ENCODE peak calls at places on chromosomes 4 and X, in four cellular contexts. One of them, this sample, is unnamed.
A peak's percentile ranks its signal among the peaks of the same experiment; 100 is the strongest.

GRCh38 chr4:87430038-87430437 is 7.7 kb downstream of the NUDT9 start:
- DNase-seq in GM12878: no peak
- DNase-seq in HepG2: no peak
- DNase-seq in K562: no peak
- DNase-seq in this sample: no peak

GRCh38 chr4:109368661-109369060 is 65.0 kb upstream of the SEC24B start:
- DNase-seq in K562: no peak
- DNase-seq in GM12878: no peak
- DNase-seq in HepG2: no peak
- DNase-seq in this sample: no peak

GRCh38 chrX:44025611-44026010 is 52.4 kb upstream of the NDP start:
- DNase-seq in GM12878: no peak
- DNase-seq in HepG2: no peak
- DNase-seq in K562: no peak
- DNase-seq in this sample: no peak

GRCh38 chr4:106978046-106978774 is 57.9 kb downstream of the DKK2 start:
- DNase-seq in GM12878: no peak
- DNase-seq in HepG2: no peak
- DNase-seq in K562: no peak
- DNase-seq in this sample: no peak

GRCh38 chrX:104189862-104190261 is 23.6 kb downstream of the FAM199X start:
- DNase-seq in HepG2: no peak
- DNase-seq in K562: no peak
- DNase-seq in GM12878: no peak
- DNase-seq in this sample: no peak

GRCh38 chr4:48862661-48863060 is 31.8 kb downstream of the OCIAD1 start:
- DNase-seq in GM12878: no peak
- DNase-seq in HepG2: no peak
- DNase-seq in K562: no peak
- DNase-seq in this sample: no peak

GRCh38 chr4:72468904-72469502 is 100.0 kb downstream of the ADAMTS3 start:
- DNase-seq in HepG2: peak; percentile 17
- DNase-seq in GM12878: no peak
- DNase-seq in K562: peak; percentile 9
- DNase-seq in this sample: no peak

GRCh38 chr4:189035654-189036053 is 896.4 kb downstream of the TRIML1 start:
- DNase-seq in K562: no peak
- DNase-seq in HepG2: no peak
- DNase-seq in GM12878: no peak
- DNase-seq in this sample: no peak

GRCh38 chrX:8349816-8350544 is 114.7 kb upstream of the VCX3B start:
- DNase-seq in K562: no peak
- DNase-seq in HepG2: no peak
- DNase-seq in GM12878: no peak
- DNase-seq in this sample: no peak

GRCh38 chr4:24511371-24512063 is 72.8 kb downstream of the DHX15 start:
- DNase-seq in GM12878: no peak
- DNase-seq in HepG2: no peak
- DNase-seq in K562: no peak
- DNase-seq in this sample: no peak

GRCh38 chrX:140733766-140734342 is 24.3 kb downstream of the LINC00632 start:
- DNase-seq in GM12878: no peak
- DNase-seq in K562: peak; percentile 52
- DNase-seq in HepG2: peak; percentile 5
- DNase-seq in this sample: peak; percentile 46

GRCh38 chr4:94453534-94453963 is 1.8 kb downstream of the PDLIM5 start:
- DNase-seq in GM12878: no peak
- DNase-seq in HepG2: peak; percentile 58
- DNase-seq in K562: no peak
- DNase-seq in this sample: no peak

GRCh38 chr4:76704133-76704881 is 193.6 kb downstream of the SOWAHB start:
- DNase-seq in K562: no peak
- DNase-seq in GM12878: no peak
- DNase-seq in HepG2: no peak
- DNase-seq in this sample: no peak

GRCh38 chr4:15694431-15694830 is 8.4 kb upstream of the BST1 start:
- DNase-seq in HepG2: no peak
- DNase-seq in K562: no peak
- DNase-seq in GM12878: no peak
- DNase-seq in this sample: no peak

GRCh38 chrX:45851434-45851991 is 650.8 kb upstream of the DIPK2B start:
- DNase-seq in GM12878: no peak
- DNase-seq in K562: no peak
- DNase-seq in HepG2: no peak
- DNase-seq in this sample: peak; percentile 15
- TF ChIP-seq POLR2AphosphoS5 in GM12878: no peak
- TF ChIP-seq POLR2AphosphoS5 in K562: no peak
- TF ChIP-seq POLR2AphosphoS5 in HepG2: no peak
- TF ChIP-seq POLR2AphosphoS5 in this sample: no peak

GRCh38 chr4:26838055-26838842 is 22.4 kb upstream of the STIM2 start:
- DNase-seq in GM12878: no peak
- DNase-seq in HepG2: no peak
- DNase-seq in K562: no peak
- DNase-seq in this sample: no peak
- TF ChIP-seq MXI1 in GM12878: no peak
- TF ChIP-seq MXI1 in HepG2: no peak
- TF ChIP-seq MXI1 in K562: no peak
- TF ChIP-seq MXI1 in this sample: no peak

GRCh38 chr4:168628251-168628650 is 131.4 kb downstream of the PALLD start:
- DNase-seq in K562: no peak
- DNase-seq in HepG2: no peak
- DNase-seq in GM12878: no peak
- DNase-seq in this sample: no peak
- TF ChIP-seq CTCF in K562: no peak
- TF ChIP-seq CTCF in HepG2: no peak
- TF ChIP-seq CTCF in GM12878: no peak
- TF ChIP-seq CTCF in this sample: no peak

GRCh38 chr4:159010563-159011260 is 92.2 kb upstream of the RAPGEF2 start:
- DNase-seq in K562: no peak
- DNase-seq in GM12878: no peak
- DNase-seq in HepG2: peak; percentile 30
- DNase-seq in this sample: no peak
- TF ChIP-seq POLR2AphosphoS5 in K562: no peak
- TF ChIP-seq POLR2AphosphoS5 in GM12878: no peak
- TF ChIP-seq POLR2AphosphoS5 in HepG2: no peak
- TF ChIP-seq POLR2AphosphoS5 in this sample: no peak

DNA sequence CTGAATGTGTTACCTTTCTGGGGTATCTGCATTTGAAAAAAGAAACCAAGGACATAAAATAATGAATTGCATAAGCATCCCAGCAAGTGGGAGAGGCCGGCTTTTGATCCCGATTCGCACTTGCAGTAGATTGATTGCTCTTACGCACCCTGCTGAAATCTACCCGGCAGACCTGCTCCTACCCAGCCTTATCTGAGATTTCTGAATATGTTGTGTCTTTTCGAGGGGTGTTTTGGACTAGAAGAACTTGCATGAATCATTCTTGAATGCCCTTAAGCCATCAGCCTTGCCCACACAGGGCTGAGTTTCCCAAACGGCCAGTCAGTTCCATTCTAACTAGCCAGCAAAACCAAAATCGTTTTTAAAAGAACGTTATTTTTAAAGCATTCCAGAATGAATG is 174.4 kb upstream of the BCOR start:
- DNase-seq in HepG2: no peak
- DNase-seq in GM12878: no peak
- DNase-seq in K562: no peak
- DNase-seq in this sample: no peak
- TF ChIP-seq MXI1 in HepG2: no peak
- TF ChIP-seq MXI1 in GM12878: no peak
- TF ChIP-seq MXI1 in K562: no peak
- TF ChIP-seq MXI1 in this sample: no peak

DNA sequence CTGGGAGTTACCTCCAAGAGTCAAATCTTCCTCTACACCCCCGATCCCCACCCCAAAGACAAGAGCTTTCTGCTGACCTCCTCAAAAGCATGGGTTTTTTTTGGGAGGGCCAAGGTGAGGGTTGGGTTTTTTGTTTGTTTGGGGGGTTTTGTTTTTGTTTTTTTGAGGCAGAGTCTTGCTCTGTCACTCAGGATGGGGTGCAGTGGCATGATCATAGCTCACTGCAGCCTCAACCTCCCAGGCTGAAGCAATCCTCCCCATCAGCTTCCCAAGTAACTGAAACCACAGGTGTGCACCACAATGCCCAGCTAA is 18.7 kb upstream of the WFS1 start:
- DNase-seq in K562: no peak
- DNase-seq in GM12878: no peak
- DNase-seq in HepG2: no peak
- DNase-seq in this sample: no peak
- TF ChIP-seq CTCF in K562: no peak
- TF ChIP-seq CTCF in GM12878: no peak
- TF ChIP-seq CTCF in HepG2: no peak
- TF ChIP-seq CTCF in this sample: no peak